ENCODE peak calls at places on chromosomes 7 and 10, in five cellular contexts. O, S, X, L and B are unnamed samples.
A peak's percentile ranks its signal among the peaks of the same experiment; 100 is the strongest.

GRCh38 chr10:73096041-73096451 is 620 bp downstream of the P4HA1 start:
- DNase-seq in X (peak; percentile 71), L (peak; percentile 67), O (peak; percentile 41), S (peak; percentile 70), B (peak; percentile 69)

GRCh38 chr10:132137111-132138072 is 49.4 kb upstream of the DPYSL4 start:
- DNase-seq in L (no peak), O (no peak), X (no peak), S (no peak), B (no peak)

GRCh38 chr7:132419538-132419937 is 156.7 kb downstream of the PLXNA4 start:
- DNase-seq in L (no peak), S (no peak), O (no peak), X (peak; percentile 41), B (peak; percentile 37)

GRCh38 chr10:5343979-5344378 is 20.8 kb upstream of the UCN3 start:
- DNase-seq in O (no peak), L (no peak), S (no peak), X (no peak), B (no peak)

GRCh38 chr10:28169525-28169924 is 133.3 kb downstream of the MPP7 start:
- DNase-seq in S (no peak), O (no peak), L (no peak), X (no peak), B (no peak)

GRCh38 chr7:67937717-67938191 is 941.1 kb downstream of the TYW1 start:
- DNase-seq in X (peak; percentile 72), L (no peak), O (peak; percentile 92), S (no peak), B (peak; percentile 38)

GRCh38 chr10:113709221-113709838 is 29.6 kb downstream of the CASP7 start:
- DNase-seq in S (no peak), X (peak; percentile 83), O (peak; percentile 27), L (no peak), B (peak; percentile 78)

GRCh38 chr10:97752956-97753355 is 16.0 kb downstream of the ZFYVE27 start:
- DNase-seq in O (no peak), X (no peak), L (no peak), S (no peak), B (no peak)

GRCh38 chr10:61863981-61864380 is 37.5 kb upstream of the ARID5B start:
- DNase-seq in X (no peak), O (no peak), L (no peak), S (no peak), B (no peak)

GRCh38 chr7:105264707-105265106 is 124.0 kb downstream of the SRPK2 start:
- DNase-seq in L (no peak), S (no peak), X (no peak), O (no peak), B (no peak)

GRCh38 chr7:90723233-90723632 is 127.1 kb downstream of the CDK14 start:
- DNase-seq in X (no peak), L (no peak), O (no peak), S (no peak), B (no peak)

GRCh38 chr7:130276796-130277762 is 10.4 kb downstream of the CPA2 start:
- DNase-seq in X (peak; percentile 79), S (no peak), O (peak; percentile 15), L (no peak), B (peak; percentile 66)

GRCh38 chr10:69866688-69867461 is 65.2 kb downstream of the COL13A1 start:
- DNase-seq in X (peak; percentile 91), O (peak; percentile 71), S (peak; percentile 34), L (peak; percentile 63), B (peak; percentile 80)

GRCh38 chr7:43281268-43281667 is 168.8 kb downstream of the HECW1 start:
- DNase-seq in S (no peak), L (no peak), X (no peak), O (no peak), B (no peak)

GRCh38 chr7:154591544-154591943 is 411.4 kb downstream of the PAXIP1 start:
- DNase-seq in O (no peak), S (peak; percentile 14), X (no peak), L (no peak), B (no peak)

GRCh38 chr10:28492556-28492955 is 40.4 kb upstream of the WAC start:
- DNase-seq in S (no peak), O (no peak), X (no peak), L (no peak), B (no peak)